ENCODE peak calls at places on chromosomes 11 and 22, in eight cellular contexts. V, B, E, R, H, P, Y and N are unnamed samples.

GRCh38 chr11:838441-839279 is 3.7 kb downstream of the POLR2L start:
- DNase-seq in V (no peak), E (no peak), P (no peak), Y (no peak), B (no peak), H (peak; percentile 79), R (no peak), N (no peak)

GRCh38 chr22:50562523-50563409 is at the start of gene SYCE3:
- DNase-seq in E (peak; percentile 86), B (peak; percentile 99), R (peak; percentile 97), Y (peak; percentile 96), P (peak; percentile 96), H (peak; percentile 98), V (peak; percentile 97), N (peak; percentile 97)

GRCh38 chr11:1297576-1298473 is 11.6 kb downstream of the TOLLIP start:
- DNase-seq in Y (no peak), H (no peak), P (peak; percentile 25), V (no peak), B (peak; percentile 79), E (no peak), R (no peak), N (no peak)

GRCh38 chr11:92627615-92628201 is 341.7 kb upstream of the MTNR1B start:
- DNase-seq in Y (no peak), R (no peak), V (no peak), E (no peak), B (no peak), P (no peak), H (peak; percentile 12), N (no peak)

GRCh38 chr11:128187377-128187776 is 400.0 kb downstream of the ETS1 start:
- DNase-seq in B (no peak), R (no peak), V (no peak), Y (no peak), H (no peak), E (no peak), P (no peak), N (no peak)

GRCh38 chr22:50569896-50570535 is 7.3 kb upstream of the SYCE3 start:
- DNase-seq in V (no peak), E (no peak), Y (no peak), H (no peak), R (no peak), P (no peak), B (peak; percentile 40), N (peak; percentile 12)

GRCh38 chr22:24049978-24050377 is 38.9 kb downstream of the CABIN1 start:
- DNase-seq in Y (no peak), E (no peak), R (no peak), B (no peak), V (no peak), P (no peak), H (no peak), N (no peak)

GRCh38 chr11:108432783-108433182 is 34.5 kb downstream of the C11orf65 start:
- DNase-seq in P (no peak), Y (no peak), R (no peak), E (no peak), B (no peak), V (no peak), H (no peak), N (no peak)

GRCh38 chr22:31441652-31442051 is 42.2 kb downstream of the DRG1 start:
- DNase-seq in V (no peak), Y (no peak), B (no peak), H (no peak), P (no peak), R (no peak), E (no peak), N (no peak)

GRCh38 chr11:45929486-45930030 is 7.1 kb downstream of the LARGE2 start:
- DNase-seq in B (no peak), V (peak; percentile 50), E (no peak), R (no peak), Y (no peak), P (peak; percentile 12), H (no peak), N (no peak)

GRCh38 chr11:126229782-126230540 is 18.4 kb downstream of the FAM118B start:
- DNase-seq in R (no peak), Y (no peak), V (no peak), P (no peak), B (no peak), H (no peak), E (no peak), N (no peak)

GRCh38 chr22:36329217-36330078 is 58.3 kb downstream of the MYH9 start:
- DNase-seq in P (peak; percentile 53), R (peak; percentile 65), Y (no peak), V (peak; percentile 91), H (peak; percentile 99), B (peak; percentile 76), E (peak; percentile 75), N (peak; percentile 77)

GRCh38 chr11:86737752-86738151 is 62.6 kb upstream of the PRSS23 start:
- DNase-seq in P (no peak), H (no peak), B (no peak), E (no peak), V (no peak), R (no peak), Y (no peak), N (no peak)

GRCh38 chr11:85643255-85643654 is 4.5 kb upstream of the TMEM126A start:
- DNase-seq in H (peak; percentile 11), V (no peak), B (no peak), E (no peak), Y (no peak), R (no peak), P (peak; percentile 24), N (no peak)

GRCh38 chr11:75105462-75105925 is 8.8 kb upstream of the OR2AT4 start:
- DNase-seq in E (peak; percentile 77), R (no peak), Y (peak; percentile 65), V (no peak), B (no peak), H (peak; percentile 84), P (no peak), N (no peak)

GRCh38 chr11:128716231-128716630 is 22.4 kb downstream of the FLI1 start:
- DNase-seq in V (no peak), Y (peak; percentile 31), H (no peak), P (no peak), E (no peak), R (no peak), B (no peak), N (no peak)

GRCh38 chr11:110000045-110000502 is 93.1 kb upstream of the ZC3H12C start:
- DNase-seq in B (no peak), H (no peak), R (no peak), E (no peak), V (no peak), Y (no peak), P (no peak), N (no peak)

DNA sequence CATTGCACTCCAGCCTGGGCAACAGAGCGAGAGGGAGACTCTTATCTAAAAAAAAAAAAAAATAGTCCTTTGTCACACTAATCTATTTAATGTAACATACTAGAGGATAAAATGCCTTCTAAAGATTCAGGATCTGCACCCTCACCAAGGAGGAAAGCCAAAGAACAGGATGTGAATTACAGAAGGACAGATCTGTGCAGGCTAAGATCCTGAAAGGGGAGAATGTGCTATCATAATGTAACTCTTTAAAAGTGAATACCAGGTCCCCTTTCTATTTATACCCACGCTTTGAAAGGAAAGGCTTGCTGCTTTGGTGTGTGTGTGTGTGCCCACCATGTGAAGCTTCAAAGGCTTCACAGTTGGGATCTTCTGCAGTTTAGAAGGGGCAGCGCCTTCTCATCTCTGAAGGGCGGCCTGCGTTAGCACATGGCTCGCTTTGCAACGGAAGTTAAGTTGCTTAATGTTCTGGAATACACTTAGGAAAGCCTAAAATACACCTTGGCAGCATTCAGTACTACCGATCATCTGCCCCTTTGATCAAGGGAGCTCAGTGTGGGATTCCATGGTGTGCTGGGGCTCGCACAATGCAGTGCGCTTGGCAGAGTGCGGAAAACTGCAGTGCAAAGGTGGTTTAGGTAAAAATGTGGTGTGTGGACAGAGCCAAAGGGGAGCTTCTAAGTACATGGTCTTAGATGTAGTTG is 6.8 kb downstream of the CECR2 start:
- DNase-seq in P (no peak), Y (no peak), B (no peak), H (no peak), E (no peak), R (no peak), V (no peak), N (no peak)
- H3K4me1 ChIP-seq in P (no peaks in the 10 kb centered on the region), Y (no peaks in the 10 kb centered on the region), B (no peaks in the 10 kb centered on the region), H (peaks cover 83% of the 10 kb centered on the region), E (peaks cover 3% of the 10 kb centered on the region), R (peaks cover 4% of the 10 kb centered on the region), V (peaks cover 1% of the 10 kb centered on the region), N (peaks cover under 1% of the 10 kb centered on the region)

DNA sequence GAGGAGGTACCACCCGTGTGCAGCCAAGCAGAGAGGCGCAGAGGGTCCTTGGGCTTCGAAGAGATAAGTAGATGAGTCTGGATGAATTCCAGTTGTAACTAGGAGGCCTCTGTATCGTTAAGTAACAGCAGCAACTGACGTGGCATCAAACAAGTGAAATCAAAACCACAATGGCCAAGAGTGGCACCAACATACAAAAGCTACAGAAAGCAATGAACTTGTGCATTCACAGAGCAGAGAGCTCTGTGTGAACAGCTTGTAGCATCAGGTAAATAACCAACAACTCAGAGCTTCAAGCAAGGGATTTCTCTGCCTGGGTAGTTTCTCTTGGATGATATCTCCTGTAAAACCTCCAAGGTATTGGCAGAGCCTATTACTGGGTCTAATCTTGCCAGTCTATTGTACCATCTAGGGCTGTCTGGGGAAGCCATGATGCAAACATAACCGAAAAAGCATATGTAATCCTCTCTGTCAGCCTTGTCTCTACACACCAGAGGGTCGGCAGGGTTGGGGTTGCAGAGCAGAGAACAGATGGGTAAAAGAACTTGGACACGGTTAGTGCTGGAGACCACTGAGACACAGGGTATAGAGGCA is 83.1 kb upstream of the USP47 start:
- DNase-seq in P (no peak), V (no peak), Y (no peak), R (no peak), H (no peak), B (no peak), E (no peak), N (no peak)
- H3K27me3 ChIP-seq in P (no peaks in the 10 kb centered on the region), V (peaks cover 7% of the 10 kb centered on the region), Y (no peaks in the 10 kb centered on the region), R (no peaks in the 10 kb centered on the region), H (no peaks in the 10 kb centered on the region), B (no peaks in the 10 kb centered on the region), E (no peaks in the 10 kb centered on the region), N (no peaks in the 10 kb centered on the region)

GRCh38 chr11:64226507-64227051 is 505 bp downstream of the NUDT22 start:
- DNase-seq in V (no peak), Y (peak; percentile 49), E (no peak), B (peak; percentile 89), H (peak; percentile 64), R (peak; percentile 61), P (no peak), N (peak; percentile 62)
- H3K4me1 ChIP-seq in V (peaks cover 45% of the 10 kb centered on the region), Y (peaks cover 14% of the 10 kb centered on the region), E (peaks cover 33% of the 10 kb centered on the region), B (peaks cover 26% of the 10 kb centered on the region), H (peaks cover 7% of the 10 kb centered on the region), R (peaks cover 5% of the 10 kb centered on the region), P (peaks cover 24% of the 10 kb centered on the region), N (peaks cover 42% of the 10 kb centered on the region)

DNA sequence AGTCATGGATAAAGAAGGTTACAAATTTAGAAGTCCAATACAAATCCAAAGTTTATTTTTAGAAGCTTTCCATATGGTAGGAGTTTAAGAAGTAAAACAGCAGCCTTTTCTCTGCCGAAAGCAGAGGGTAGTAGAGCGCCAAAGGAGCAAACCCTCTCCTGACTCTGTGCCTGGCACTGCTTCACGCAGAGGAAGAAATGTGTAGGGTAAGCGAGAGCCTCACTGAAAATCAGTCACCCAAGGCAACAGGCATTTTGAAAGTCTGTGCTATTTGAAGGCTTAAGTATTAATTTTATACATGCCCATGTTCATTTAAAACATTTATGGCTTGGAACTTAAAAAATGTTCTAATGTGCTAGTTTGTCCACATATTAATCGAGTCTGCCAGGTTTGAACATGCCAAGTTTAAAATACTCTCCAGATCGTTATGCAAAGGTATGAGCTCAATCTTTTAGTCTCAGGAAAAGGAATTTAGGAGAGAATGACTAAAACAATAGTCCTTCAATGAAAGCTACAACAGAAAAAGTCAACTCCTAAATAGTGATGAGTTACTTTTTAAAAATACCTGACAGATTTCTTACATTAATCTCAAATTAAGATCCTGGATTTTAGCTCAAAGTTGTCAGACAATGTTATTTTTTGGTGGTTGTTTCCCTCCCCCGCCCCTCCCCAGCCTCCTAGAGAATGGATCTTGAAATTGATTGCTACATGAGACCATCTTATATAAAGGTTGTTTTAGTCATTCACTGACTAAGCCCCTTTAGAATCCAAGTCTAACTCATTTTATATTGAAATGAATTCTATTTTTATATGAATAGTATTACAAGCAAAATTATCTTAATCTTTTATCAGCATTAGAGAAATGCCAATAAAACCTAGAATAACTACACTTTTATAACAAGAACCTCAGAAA is 38.7 kb downstream of the MRTFA start:
- DNase-seq in Y (no peak), V (no peak), P (no peak), E (no peak), R (no peak), B (no peak), H (no peak), N (no peak)
- H3K27me3 ChIP-seq in Y (no peaks in the 10 kb centered on the region), V (no peaks in the 10 kb centered on the region), P (no peaks in the 10 kb centered on the region), E (no peaks in the 10 kb centered on the region), R (no peaks in the 10 kb centered on the region), B (no peaks in the 10 kb centered on the region), H (no peaks in the 10 kb centered on the region), N (no peaks in the 10 kb centered on the region)